ENCODE peak calls at places on chromosomes 3 and 15, in five cellular contexts. F is IMR-90, B is neuronal stem cell, S is trophoblast cell, A is H9. X is an unnamed sample.

GRCh38 chr3:126982522-126983175 is at the start of gene PLXNA1:
- DNase-seq in B (peak; percentile 81), A (peak; percentile 86), F (peak; percentile 66), S (peak; percentile 89), X (peak; percentile 87)

GRCh38 chr3:181384970-181385369 is 326.8 kb upstream of the SOX2 start:
- DNase-seq in A (no peak), F (no peak), B (no peak), S (no peak), X (no peak)

GRCh38 chr3:23017800-23018199 is 185.3 kb upstream of the UBE2E2 start:
- DNase-seq in S (peak; percentile 98), F (peak; percentile 33), B (no peak), A (no peak), X (no peak)

GRCh38 chr15:60721706-60722105 is 242.8 kb upstream of the ICE2 start:
- DNase-seq in B (no peak), A (no peak), F (peak; percentile 80), S (no peak), X (peak; percentile 91)

GRCh38 chr3:120402257-120402656 is 48.5 kb downstream of the FSTL1 start:
- DNase-seq in A (no peak), F (no peak), S (no peak), B (no peak), X (no peak)

GRCh38 chr3:39144095-39144747 is 9.2 kb downstream of the CSRNP1 start:
- DNase-seq in B (no peak), F (no peak), S (peak; percentile 48), A (peak; percentile 26), X (no peak)

GRCh38 chr3:16266714-16267113 is 1.7 kb downstream of the OXNAD1 start:
- DNase-seq in B (no peak), A (no peak), S (no peak), F (no peak), X (no peak)

GRCh38 chr15:95604634-95605036 is 725.9 kb upstream of the NR2F2 start:
- DNase-seq in B (no peak), F (peak; percentile 94), A (no peak), S (peak; percentile 23), X (peak; percentile 81)

GRCh38 chr3:97815149-97815917 is 6.5 kb upstream of the CRYBG3 start:
- DNase-seq in S (no peak), F (peak; percentile 33), B (no peak), A (no peak), X (no peak)

GRCh38 chr15:65868546-65869126 is 655 bp upstream of the RAB11A start:
- DNase-seq in A (no peak), S (no peak), F (no peak), B (no peak), X (no peak)

GRCh38 chr15:26318689-26319088 is 454.2 kb downstream of the GABRB3 start:
- DNase-seq in A (no peak), F (no peak), S (no peak), B (no peak), X (no peak)

GRCh38 chr3:124381565-124382333 is 348.5 kb upstream of the UMPS start:
- DNase-seq in F (peak; percentile 11), A (no peak), S (peak; percentile 32), B (no peak), X (no peak)

GRCh38 chr3:25783661-25784512 is 644 bp upstream of the NGLY1 start:
- DNase-seq in A (peak; percentile 86), B (peak; percentile 63), F (peak; percentile 18), S (peak; percentile 47), X (peak; percentile 49)

GRCh38 chr3:63872135-63872924 is 8.7 kb downstream of the ATXN7 start:
- DNase-seq in S (peak; percentile 88), B (no peak), A (no peak), F (peak; percentile 92), X (peak; percentile 79)

GRCh38 chr15:37695719-37696118 is 238.7 kb upstream of the TMCO5A start:
- DNase-seq in S (peak; percentile 18), B (no peak), F (peak; percentile 35), A (no peak), X (peak; percentile 2)

GRCh38 chr3:64530434-64531049 is 157.3 kb downstream of the ADAMTS9 start:
- DNase-seq in F (peak; percentile 50), A (peak; percentile 69), B (peak; percentile 63), S (peak; percentile 61), X (peak; percentile 61)

GRCh38 chr3:196666001-196666867 is 26.7 kb downstream of the NRROS start:
- DNase-seq in B (peak; percentile 85), A (peak; percentile 90), S (no peak), F (peak; percentile 81), X (peak; percentile 93)

GRCh38 chr3:169077394-169077906 is 586.1 kb downstream of the MECOM start:
- DNase-seq in B (no peak), F (no peak), S (no peak), A (no peak), X (no peak)

GRCh38 chr3:46705751-46706572 is 4.8 kb downstream of the TMIE start:
- DNase-seq in A (no peak), F (peak; percentile 59), B (no peak), S (peak; percentile 66), X (peak; percentile 66)

GRCh38 chr15:59885832-59886231 is 118.3 kb upstream of the FOXB1 start:
- DNase-seq in B (no peak), F (no peak), A (no peak), S (no peak), X (no peak)

GRCh38 chr15:31483053-31483923 is 156.7 kb downstream of the KLF13 start:
- DNase-seq in F (no peak), A (peak; percentile 36), S (peak; percentile 16), B (no peak), X (no peak)

GRCh38 chr3:8879347-8879944 is 83.8 kb downstream of the RAD18 start:
- DNase-seq in B (no peak), S (peak; percentile 53), A (no peak), F (no peak), X (no peak)

GRCh38 chr15:100112636-100113305 is 229.0 kb downstream of the ADAMTS17 start:
- DNase-seq in S (no peak), F (no peak), A (no peak), B (no peak), X (no peak)

GRCh38 chr3:177832862-177833261 is 635.6 kb upstream of the TBL1XR1 start:
- DNase-seq in S (no peak), F (no peak), B (no peak), A (no peak), X (no peak)

GRCh38 chr15:73326157-73326556 is 42.6 kb downstream of the HCN4 start:
- DNase-seq in B (no peak), F (no peak), S (no peak), A (no peak), X (no peak)

GRCh38 chr3:74410276-74410941 is 204.1 kb downstream of the CNTN3 start:
- DNase-seq in S (no peak), F (no peak), A (no peak), B (no peak), X (no peak)

GRCh38 chr3:69005071-69005816 is 8.2 kb downstream of the EOGT start:
- DNase-seq in A (no peak), S (no peak), F (peak; percentile 22), B (no peak), X (no peak)

GRCh38 chr3:184874709-184875644 is 63.0 kb downstream of the VPS8 start:
- DNase-seq in F (peak; percentile 32), B (peak; percentile 21), A (no peak), S (peak; percentile 72), X (peak; percentile 31)

GRCh38 chr3:187215460-187215859 is 18.2 kb downstream of the RTP1 start:
- DNase-seq in B (no peak), F (no peak), S (no peak), A (no peak), X (no peak)

GRCh38 chr15:92466834-92467233 is 73.2 kb downstream of the ST8SIA2 start:
- DNase-seq in B (no peak), S (no peak), F (no peak), A (peak; percentile 15), X (no peak)

GRCh38 chr15:25735550-25736384 is 127.4 kb downstream of the ATP10A start:
- DNase-seq in A (no peak), S (no peak), F (no peak), B (no peak), X (no peak)

DNA sequence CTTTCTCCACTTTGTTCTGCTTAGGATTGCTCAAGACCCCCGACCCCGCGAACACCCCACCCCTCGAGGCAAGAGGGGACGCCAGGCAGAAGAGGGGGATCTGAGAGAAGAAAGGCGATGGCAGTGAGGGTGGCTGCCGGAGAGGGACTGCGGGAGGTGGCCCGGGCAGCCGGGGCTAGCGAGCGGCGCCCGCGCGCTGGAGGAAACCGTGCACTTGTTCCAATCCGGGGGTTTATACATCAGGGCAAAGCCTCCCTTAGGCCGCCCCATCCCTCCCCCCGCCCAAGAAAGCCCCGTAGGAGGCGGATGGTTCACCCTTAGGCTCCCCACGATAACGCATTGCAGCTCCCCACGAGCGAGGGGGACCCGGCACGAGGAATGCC is 475 bp downstream of the ERC2 start:
- DNase-seq in F (no peak), S (no peak), A (no peak), B (peak; percentile 29), X (no peak)
- H3K14ac ChIP-seq in F (no peak overlapping the region), S (no peak overlapping the region), A (peak overlapping the region; percentile 71), B (peak overlapping the region; percentile 92), X (no peak overlapping the region)

DNA sequence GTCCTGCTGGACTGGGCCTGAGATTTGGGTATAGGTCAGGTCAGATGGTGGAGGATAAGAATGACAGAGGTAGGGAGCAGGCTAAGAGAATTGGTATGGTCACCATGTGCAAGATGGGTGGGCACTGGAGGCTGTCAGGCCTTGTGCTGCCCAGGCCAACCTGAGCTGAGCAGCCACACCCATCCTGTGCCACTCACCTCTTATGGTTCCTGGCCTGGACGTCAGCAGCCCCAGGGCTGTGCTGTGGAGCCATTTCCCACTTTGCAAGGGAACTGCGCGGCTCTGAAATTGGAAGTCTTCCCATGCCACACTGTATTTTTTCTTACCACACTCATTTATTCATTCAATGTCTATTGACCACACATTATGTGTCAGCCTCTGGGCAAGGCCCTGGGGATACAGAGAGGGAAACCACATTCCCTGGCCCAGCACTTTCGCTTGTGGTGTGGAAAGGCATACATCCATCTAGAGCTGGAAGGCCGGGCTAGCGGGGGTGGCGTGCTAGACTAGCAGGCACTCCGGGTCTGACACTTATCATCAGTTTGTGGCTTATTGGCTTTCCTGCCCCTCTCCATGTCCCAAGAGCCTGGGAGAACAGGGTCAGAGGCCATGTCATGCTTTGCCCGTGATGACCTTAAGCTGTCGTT is 51.1 kb upstream of the POLG start:
- DNase-seq in B (no peak), A (no peak), F (no peak), S (peak; percentile 29), X (no peak)
- H3K14ac ChIP-seq in B (no peak overlapping the region), A (no peak overlapping the region), F (no peak overlapping the region), S (no peak overlapping the region), X (no peak overlapping the region)

GRCh38 chr15:57706405-57707209 is at the start of gene POLR2M:
- DNase-seq in F (peak; percentile 100), S (peak; percentile 99), B (peak; percentile 64), A (peak; percentile 90), X (peak; percentile 99)
- H3K14ac ChIP-seq in F (peak within 1 kb of the TSS; percentile 90), S (peak within 1 kb of the TSS; percentile 95), B (peak within 1 kb of the TSS; percentile 92), A (peak within 1 kb of the TSS; percentile 96), X (peak within 1 kb of the TSS; percentile 57)

GRCh38 chr15:51866751-51867150 is 37.3 kb downstream of the TMOD3 start:
- DNase-seq in S (peak; percentile 82), B (no peak), F (no peak), A (no peak), X (no peak)
- H3K14ac ChIP-seq in S (no peak overlapping the region), B (no peak overlapping the region), F (peak overlapping the region; percentile 63), A (no peak overlapping the region), X (no peak overlapping the region)

X was measured in mesenchymal stem cell.